ENCODE peak calls at places on chromosomes 16 and 17, in five cellular contexts. B, F, V, H and T are unnamed samples.

GRCh38 chr16:84710686-84711085 is 10.9 kb downstream of the USP10 start:
- DNase-seq in B (no peak), F (no peak), V (no peak), H (no peak), T (no peak)

GRCh38 chr17:34527121-34527907 is 52.1 kb upstream of the TMEM132E start:
- DNase-seq in B (no peak), F (no peak), V (no peak), H (no peak), T (no peak)

GRCh38 chr16:24589997-24590396 is 50.6 kb downstream of the RBBP6 start:
- DNase-seq in B (no peak), F (no peak), V (no peak), H (no peak), T (no peak)

GRCh38 chr16:66905633-66906539 is 12.8 kb downstream of the CDH16 start:
- DNase-seq in B (peak), F (no peak), V (no peak), H (no peak), T (no peak)

GRCh38 chr16:49899991-49900690 is 44.2 kb upstream of the ZNF423 start:
- DNase-seq in B (no peak), F (no peak), V (no peak), H (no peak), T (no peak)

GRCh38 chr16:86576591-86577313 is 1.6 kb upstream of the FOXL1 start:
- DNase-seq in B (no peak), F (peak), V (no peak), H (no peak), T (no peak)

GRCh38 chr17:80678621-80679020 is 134.0 kb downstream of the RPTOR start:
- DNase-seq in B (no peak), F (peak), V (no peak), H (no peak), T (no peak)

GRCh38 chr17:31674717-31675349 is 184.2 kb downstream of the COPRS start:
- DNase-seq in B (no peak), F (no peak), V (no peak), H (no peak), T (peak)

GRCh38 chr17:31393749-31394146 is 2.3 kb downstream of the RAB11FIP4 start:
- DNase-seq in B (no peak), F (no peak), V (no peak), H (no peak), T (no peak)

GRCh38 chr16:73172621-73173312 is 124.8 kb upstream of the ZFHX3 start:
- DNase-seq in B (no peak), F (peak), V (peak), H (peak), T (no peak)

GRCh38 chr16:65068151-65068740 is 53.6 kb downstream of the CDH11 start:
- DNase-seq in B (no peak), F (no peak), V (no peak), H (no peak), T (no peak)

GRCh38 chr16:78321611-78322010 is 222.2 kb downstream of the WWOX start:
- DNase-seq in B (no peak), F (no peak), V (no peak), H (no peak), T (no peak)

GRCh38 chr16:82440336-82440735 is 186.4 kb upstream of the CDH13 start:
- DNase-seq in B (no peak), F (no peak), V (no peak), H (no peak), T (no peak)

GRCh38 chr17:75146597-75146996 is 7.7 kb downstream of the JPT1 start:
- DNase-seq in B (no peak), F (no peak), V (no peak), H (no peak), T (no peak)

GRCh38 chr17:4944554-4945175 is 3.7 kb downstream of the PFN1 start:
- DNase-seq in B (peak), F (no peak), V (no peak), H (no peak), T (no peak)

GRCh38 chr17:80248894-80249710 is 11.6 kb upstream of the RNF213 start:
- DNase-seq in B (no peak), F (no peak), V (no peak), H (no peak), T (no peak)

GRCh38 chr17:59380474-59380873 is 49.0 kb downstream of the YPEL2 start:
- DNase-seq in B (no peak), F (no peak), V (peak), H (no peak), T (no peak)
- H3K27ac ChIP-seq in B (no peak), F (no peak), V (peak), H (peak), T (no peak)

GRCh38 chr17:76432712-76433336 is 20.1 kb downstream of the UBE2O start:
- DNase-seq in B (peak), F (no peak), V (no peak), H (no peak), T (no peak)

GRCh38 chr17:76428511-76428910 is 24.4 kb downstream of the UBE2O start:
- DNase-seq in B (no peak), F (no peak), V (no peak), H (no peak), T (no peak)

GRCh38 chr17:76432004-76432403 is 20.9 kb downstream of the UBE2O start:
- DNase-seq in B (peak), F (no peak), V (no peak), H (no peak), T (no peak)

GRCh38 chr17:76433693-76434092 is 19.3 kb downstream of the UBE2O start:
- DNase-seq in B (peak), F (no peak), V (no peak), H (no peak), T (no peak)

DNA sequence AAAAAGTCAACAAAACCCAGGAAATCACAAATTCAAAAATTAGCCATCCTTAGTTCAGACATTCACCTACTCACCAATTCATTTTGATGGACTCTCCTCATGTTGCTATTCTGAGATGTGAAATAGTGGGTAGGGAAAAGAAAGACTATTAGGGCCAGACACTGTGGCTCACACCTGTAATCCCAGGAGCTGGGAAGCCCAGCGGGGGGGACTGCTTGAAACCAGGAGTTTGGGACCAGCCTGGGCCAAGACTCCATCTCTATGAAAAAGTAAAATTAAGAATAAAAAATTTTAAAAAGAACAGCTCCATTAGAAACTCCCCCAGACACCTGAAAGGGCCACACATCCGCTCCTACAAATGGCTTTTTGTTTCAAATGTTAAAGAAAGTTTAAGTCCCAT is 21.4 kb downstream of the UBE2O start:
- DNase-seq in B (no peak), F (no peak), V (no peak), H (no peak), T (no peak)
- H3K27ac ChIP-seq in B (peak), F (no peak), V (no peak), H (no peak), T (no peak)

GRCh38 chr17:65560628-65561371 is 648 bp downstream of the AXIN2 start:
- DNase-seq in B (peak), F (peak), V (peak), H (peak), T (peak)
- H3K27ac ChIP-seq in B (peak), F (peak), V (peak), H (peak), T (no peak)

GRCh38 chr16:87844374-87844733 is 25.0 kb downstream of the SLC7A5 start:
- DNase-seq in B (no peak), F (no peak), V (no peak), H (no peak), T (no peak)
- H3K27ac ChIP-seq in B (peak), F (no peak), V (no peak), H (no peak), T (peak)

GRCh38 chr17:929547-929946 is 50.0 kb downstream of the NXN start:
- DNase-seq in B (no peak), F (no peak), V (no peak), H (no peak), T (no peak)
- H3K27ac ChIP-seq in B (no peak), F (no peak), V (peak), H (no peak), T (peak)

GRCh38 chr16:12177643-12178042 is 201.1 kb downstream of the SNX29 start:
- DNase-seq in B (no peak), F (no peak), V (no peak), H (no peak), T (no peak)
- H3K27ac ChIP-seq in B (no peak), F (no peak), V (peak), H (peak), T (no peak)

GRCh38 chr17:753407-753806 is 1.3 kb upstream of the GEMIN4 start:
- DNase-seq in B (no peak), F (no peak), V (no peak), H (no peak), T (no peak)

GRCh38 chr17:752620-753219 is 656 bp upstream of the GEMIN4 start:
- DNase-seq in B (no peak), F (peak), V (peak), H (peak), T (no peak)

GRCh38 chr17:752002-752619 is at the start of gene GEMIN4:
- DNase-seq in B (peak), F (peak), V (peak), H (peak), T (no peak)

GRCh38 chr17:750431-751037 is 1.5 kb downstream of the GEMIN4 start:
- DNase-seq in B (no peak), F (no peak), V (no peak), H (no peak), T (no peak)

DNA sequence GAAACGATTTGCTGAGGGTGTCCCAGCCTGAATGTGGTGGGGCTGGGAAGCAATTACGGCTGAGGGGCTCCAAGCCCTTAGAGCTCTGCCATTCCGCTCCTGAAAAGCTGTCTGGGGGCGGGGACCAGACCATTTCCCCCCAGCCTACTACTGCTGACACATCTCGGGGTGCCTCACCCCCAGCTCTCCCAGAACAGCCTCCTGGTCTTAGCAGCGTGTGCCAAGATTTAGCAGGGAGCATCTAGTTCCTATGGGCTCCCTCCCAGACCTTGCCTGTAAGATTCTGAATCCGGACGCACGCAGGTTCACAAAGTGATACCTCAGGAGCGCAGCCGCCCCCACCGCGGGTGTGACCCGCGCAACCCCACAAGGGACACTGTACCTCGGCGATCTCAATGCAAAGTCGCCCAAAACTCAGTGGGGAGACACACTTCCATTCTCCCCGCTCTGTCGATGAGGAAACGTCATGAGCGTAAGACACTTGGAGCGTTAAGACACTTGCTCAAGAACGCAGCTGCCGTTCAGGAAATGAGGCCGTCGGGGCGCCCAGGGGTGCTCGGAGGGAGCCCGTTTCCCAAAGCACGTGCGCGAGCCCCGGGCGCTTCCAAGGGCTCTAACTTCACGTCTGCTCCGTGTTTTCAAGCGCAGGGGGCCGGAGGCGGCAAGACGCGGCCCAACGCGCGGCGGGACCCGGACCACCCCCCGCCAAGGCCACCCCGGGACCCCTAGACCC is 629 bp downstream of the GEMIN4 start:
- DNase-seq in B (peak), F (no peak), V (peak), H (no peak), T (no peak)
- H3K27ac ChIP-seq in B (peak), F (peak), V (peak), H (peak), T (peak)